ENCODE peak calls at places on chromosomes 16 and 17, in nine cellular contexts. One of them, this sample, is unnamed.
A peak's percentile ranks its signal among the peaks of the same experiment; 100 is the strongest.

GRCh38 chr16:84487358-84487757 is 17.1 kb downstream of the MEAK7 start:
- DNase-seq in transverse colon: no peak
- DNase-seq in mucosa of descending colon: no peak
- DNase-seq in CD4-positive, CD25-positive, alpha-beta regulatory T cell: no peak
- DNase-seq in fibroblast of lung: no peak
- DNase-seq in cardiac muscle cell: no peak
- DNase-seq in upper lobe of right lung: peak; percentile 28
- DNase-seq in uterus: no peak
- DNase-seq in heart left ventricle: no peak
- DNase-seq in this sample: peak; percentile 39

GRCh38 chr17:48068491-48068961 is 20.4 kb downstream of the NFE2L1 start:
- DNase-seq in transverse colon: no peak
- DNase-seq in mucosa of descending colon: no peak
- DNase-seq in CD4-positive, CD25-positive, alpha-beta regulatory T cell: no peak
- DNase-seq in fibroblast of lung: no peak
- DNase-seq in cardiac muscle cell: no peak
- DNase-seq in upper lobe of right lung: no peak
- DNase-seq in uterus: no peak
- DNase-seq in heart left ventricle: no peak
- DNase-seq in this sample: no peak

GRCh38 chr17:49835472-49835871 is 12.4 kb downstream of the TAC4 start:
- DNase-seq in transverse colon: no peak
- DNase-seq in mucosa of descending colon: no peak
- DNase-seq in CD4-positive, CD25-positive, alpha-beta regulatory T cell: no peak
- DNase-seq in fibroblast of lung: no peak
- DNase-seq in cardiac muscle cell: no peak
- DNase-seq in upper lobe of right lung: no peak
- DNase-seq in uterus: no peak
- DNase-seq in heart left ventricle: no peak
- DNase-seq in this sample: no peak

GRCh38 chr17:78105101-78105500 is 23.5 kb downstream of the TMC6 start:
- DNase-seq in transverse colon: peak; percentile 3
- DNase-seq in mucosa of descending colon: no peak
- DNase-seq in CD4-positive, CD25-positive, alpha-beta regulatory T cell: no peak
- DNase-seq in fibroblast of lung: no peak
- DNase-seq in cardiac muscle cell: no peak
- DNase-seq in upper lobe of right lung: no peak
- DNase-seq in uterus: no peak
- DNase-seq in heart left ventricle: peak; percentile 20
- DNase-seq in this sample: no peak

GRCh38 chr16:79449067-79449466 is 151.5 kb downstream of the MAF start:
- DNase-seq in transverse colon: no peak
- DNase-seq in mucosa of descending colon: no peak
- DNase-seq in CD4-positive, CD25-positive, alpha-beta regulatory T cell: no peak
- DNase-seq in fibroblast of lung: no peak
- DNase-seq in cardiac muscle cell: no peak
- DNase-seq in upper lobe of right lung: no peak
- DNase-seq in uterus: no peak
- DNase-seq in heart left ventricle: no peak
- DNase-seq in this sample: no peak

GRCh38 chr16:31216552-31217530 is at the start of gene PYDC1:
- DNase-seq in transverse colon: no peak
- DNase-seq in mucosa of descending colon: no peak
- DNase-seq in CD4-positive, CD25-positive, alpha-beta regulatory T cell: no peak
- DNase-seq in fibroblast of lung: no peak
- DNase-seq in cardiac muscle cell: no peak
- DNase-seq in upper lobe of right lung: no peak
- DNase-seq in uterus: no peak
- DNase-seq in heart left ventricle: no peak
- DNase-seq in this sample: no peak

GRCh38 chr17:40058151-40058784 is 4.1 kb upstream of the MED24 start:
- DNase-seq in transverse colon: no peak
- DNase-seq in mucosa of descending colon: no peak
- DNase-seq in CD4-positive, CD25-positive, alpha-beta regulatory T cell: no peak
- DNase-seq in fibroblast of lung: peak; percentile 60
- DNase-seq in cardiac muscle cell: no peak
- DNase-seq in upper lobe of right lung: no peak
- DNase-seq in uterus: no peak
- DNase-seq in heart left ventricle: peak; percentile 57
- DNase-seq in this sample: peak; percentile 62

GRCh38 chr16:67662653-67663010 is 1.9 kb downstream of the PARD6A start:
- DNase-seq in transverse colon: no peak
- DNase-seq in mucosa of descending colon: no peak
- DNase-seq in CD4-positive, CD25-positive, alpha-beta regulatory T cell: no peak
- DNase-seq in fibroblast of lung: no peak
- DNase-seq in cardiac muscle cell: no peak
- DNase-seq in upper lobe of right lung: no peak
- DNase-seq in uterus: no peak
- DNase-seq in heart left ventricle: no peak
- DNase-seq in this sample: no peak

GRCh38 chr16:55444754-55445485 is 34.1 kb upstream of the MMP2 start:
- DNase-seq in transverse colon: peak; percentile 20
- DNase-seq in mucosa of descending colon: peak; percentile 37
- DNase-seq in CD4-positive, CD25-positive, alpha-beta regulatory T cell: no peak
- DNase-seq in fibroblast of lung: no peak
- DNase-seq in cardiac muscle cell: peak; percentile 31
- DNase-seq in upper lobe of right lung: peak; percentile 76
- DNase-seq in uterus: no peak
- DNase-seq in heart left ventricle: peak; percentile 70
- DNase-seq in this sample: peak; percentile 86

GRCh38 chr17:70976447-70976846 is 807.1 kb downstream of the KCNJ2 start:
- DNase-seq in transverse colon: no peak
- DNase-seq in mucosa of descending colon: no peak
- DNase-seq in CD4-positive, CD25-positive, alpha-beta regulatory T cell: no peak
- DNase-seq in fibroblast of lung: no peak
- DNase-seq in cardiac muscle cell: no peak
- DNase-seq in upper lobe of right lung: no peak
- DNase-seq in uterus: no peak
- DNase-seq in heart left ventricle: no peak
- DNase-seq in this sample: no peak

GRCh38 chr17:31499771-31500554 is 108.5 kb downstream of the RAB11FIP4 start:
- DNase-seq in transverse colon: peak; percentile 36
- DNase-seq in mucosa of descending colon: no peak
- DNase-seq in CD4-positive, CD25-positive, alpha-beta regulatory T cell: no peak
- DNase-seq in fibroblast of lung: peak; percentile 34
- DNase-seq in cardiac muscle cell: no peak
- DNase-seq in upper lobe of right lung: peak; percentile 89
- DNase-seq in uterus: no peak
- DNase-seq in heart left ventricle: peak; percentile 82
- DNase-seq in this sample: no peak

GRCh38 chr17:9790889-9791876 is at the start of gene DHRS7C:
- DNase-seq in transverse colon: no peak
- DNase-seq in mucosa of descending colon: peak; percentile 5
- DNase-seq in CD4-positive, CD25-positive, alpha-beta regulatory T cell: no peak
- DNase-seq in fibroblast of lung: no peak
- DNase-seq in cardiac muscle cell: peak; percentile 35
- DNase-seq in upper lobe of right lung: no peak
- DNase-seq in uterus: peak; percentile 50
- DNase-seq in heart left ventricle: peak; percentile 68
- DNase-seq in this sample: peak; percentile 41

GRCh38 chr17:76714822-76715461 is 4.2 kb upstream of the MXRA7 start:
- DNase-seq in transverse colon: peak; percentile 68
- DNase-seq in mucosa of descending colon: peak; percentile 89
- DNase-seq in CD4-positive, CD25-positive, alpha-beta regulatory T cell: peak; percentile 67
- DNase-seq in fibroblast of lung: peak; percentile 63
- DNase-seq in cardiac muscle cell: peak; percentile 64
- DNase-seq in upper lobe of right lung: peak; percentile 76
- DNase-seq in uterus: peak; percentile 74
- DNase-seq in heart left ventricle: peak; percentile 78
- DNase-seq in this sample: peak; percentile 91

GRCh38 chr17:17685775-17686291 is 4.6 kb downstream of the RAI1 start:
- DNase-seq in transverse colon: peak; percentile 79
- DNase-seq in mucosa of descending colon: peak; percentile 86
- DNase-seq in CD4-positive, CD25-positive, alpha-beta regulatory T cell: no peak
- DNase-seq in fibroblast of lung: peak; percentile 75
- DNase-seq in cardiac muscle cell: no peak
- DNase-seq in upper lobe of right lung: peak; percentile 83
- DNase-seq in uterus: no peak
- DNase-seq in heart left ventricle: no peak
- DNase-seq in this sample: no peak

GRCh38 chr17:60557805-60558204 is 31.8 kb upstream of the APPBP2 start:
- DNase-seq in transverse colon: no peak
- DNase-seq in mucosa of descending colon: no peak
- DNase-seq in CD4-positive, CD25-positive, alpha-beta regulatory T cell: no peak
- DNase-seq in fibroblast of lung: no peak
- DNase-seq in cardiac muscle cell: no peak
- DNase-seq in upper lobe of right lung: no peak
- DNase-seq in uterus: no peak
- DNase-seq in heart left ventricle: no peak
- DNase-seq in this sample: no peak

GRCh38 chr17:7293821-7294613 is 422 bp downstream of the YBX2 start:
- DNase-seq in transverse colon: peak; percentile 91
- DNase-seq in mucosa of descending colon: peak; percentile 97
- DNase-seq in CD4-positive, CD25-positive, alpha-beta regulatory T cell: no peak
- DNase-seq in fibroblast of lung: no peak
- DNase-seq in cardiac muscle cell: peak; percentile 52
- DNase-seq in upper lobe of right lung: peak; percentile 80
- DNase-seq in uterus: no peak
- DNase-seq in heart left ventricle: no peak
- DNase-seq in this sample: no peak
- H3K4me3 ChIP-seq in transverse colon: peak overlapping the region; percentile 46
- H3K4me3 ChIP-seq in mucosa of descending colon: no peak overlapping the region
- H3K4me3 ChIP-seq in CD4-positive, CD25-positive, alpha-beta regulatory T cell: no peak overlapping the region
- H3K4me3 ChIP-seq in fibroblast of lung: no peak overlapping the region
- H3K4me3 ChIP-seq in cardiac muscle cell: peak overlapping the region; percentile 38
- H3K4me3 ChIP-seq in upper lobe of right lung: peak overlapping the region; percentile 29
- H3K4me3 ChIP-seq in uterus: no peak overlapping the region
- H3K4me3 ChIP-seq in heart left ventricle: peak overlapping the region; percentile 7
- H3K4me3 ChIP-seq in this sample: no peak overlapping the region

DNA sequence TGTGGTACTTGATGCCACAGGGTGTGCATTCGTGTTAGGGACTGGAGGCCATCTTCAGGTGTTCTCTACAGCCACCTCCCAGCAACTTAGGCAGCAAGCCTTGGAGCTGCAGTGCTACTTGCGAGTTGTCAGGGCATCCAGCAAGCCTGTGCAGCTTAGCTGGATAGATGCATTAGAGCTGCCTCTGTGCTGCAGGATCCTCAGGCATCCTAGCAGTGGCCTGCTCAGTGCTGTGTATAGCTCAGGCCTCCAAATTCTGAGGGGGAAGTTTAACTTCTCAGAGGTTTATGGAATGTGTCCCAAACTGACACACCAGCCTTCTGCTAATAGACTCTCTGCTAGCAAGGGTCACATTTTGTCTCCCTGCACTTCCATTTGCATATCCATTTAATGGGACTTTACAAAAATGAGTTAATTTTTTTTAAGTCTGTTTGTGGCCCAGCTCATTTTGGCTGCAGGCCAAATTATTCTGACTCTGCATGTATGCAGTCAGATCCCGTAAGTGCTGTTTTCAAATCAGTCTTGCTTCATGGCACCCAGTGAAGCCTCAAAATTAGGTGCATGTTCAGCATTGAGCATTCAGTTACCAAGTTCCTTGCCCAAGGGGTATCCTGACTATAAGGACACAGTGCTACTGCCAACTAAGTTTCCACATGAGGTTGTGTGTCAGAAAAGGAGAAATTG is 6.8 kb downstream of the GABARAPL2 start:
- DNase-seq in transverse colon: no peak
- DNase-seq in mucosa of descending colon: no peak
- DNase-seq in CD4-positive, CD25-positive, alpha-beta regulatory T cell: no peak
- DNase-seq in fibroblast of lung: peak; percentile 15
- DNase-seq in cardiac muscle cell: no peak
- DNase-seq in upper lobe of right lung: no peak
- DNase-seq in uterus: no peak
- DNase-seq in heart left ventricle: no peak
- DNase-seq in this sample: no peak
- H3K4me1 ChIP-seq in transverse colon: peaks cover 3% of the 10 kb centered on the region
- H3K4me1 ChIP-seq in mucosa of descending colon: peaks cover 5% of the 10 kb centered on the region
- H3K4me1 ChIP-seq in CD4-positive, CD25-positive, alpha-beta regulatory T cell: peaks cover 14% of the 10 kb centered on the region
- H3K4me1 ChIP-seq in fibroblast of lung: no peaks in the 10 kb centered on the region
- H3K4me1 ChIP-seq in cardiac muscle cell: no peaks in the 10 kb centered on the region
- H3K4me1 ChIP-seq in upper lobe of right lung: peaks cover 31% of the 10 kb centered on the region
- H3K4me1 ChIP-seq in uterus: no peaks in the 10 kb centered on the region
- H3K4me1 ChIP-seq in heart left ventricle: peaks cover 74% of the 10 kb centered on the region
- H3K4me1 ChIP-seq in this sample: peaks cover 2% of the 10 kb centered on the region

GRCh38 chr16:275041-275621 is 613 bp downstream of the RGS11 start:
- DNase-seq in transverse colon: no peak
- DNase-seq in mucosa of descending colon: no peak
- DNase-seq in CD4-positive, CD25-positive, alpha-beta regulatory T cell: no peak
- DNase-seq in fibroblast of lung: no peak
- DNase-seq in cardiac muscle cell: peak; percentile 33
- DNase-seq in upper lobe of right lung: peak; percentile 63
- DNase-seq in uterus: no peak
- DNase-seq in heart left ventricle: no peak
- DNase-seq in this sample: no peak
- H3K4me3 ChIP-seq in transverse colon: peak overlapping the region; percentile 61
- H3K4me3 ChIP-seq in mucosa of descending colon: no peak overlapping the region
- H3K4me3 ChIP-seq in CD4-positive, CD25-positive, alpha-beta regulatory T cell: no peak overlapping the region
- H3K4me3 ChIP-seq in fibroblast of lung: peak overlapping the region; percentile 57
- H3K4me3 ChIP-seq in cardiac muscle cell: peak overlapping the region; percentile 33
- H3K4me3 ChIP-seq in upper lobe of right lung: peak overlapping the region; percentile 54
- H3K4me3 ChIP-seq in uterus: peak overlapping the region; percentile 22
- H3K4me3 ChIP-seq in heart left ventricle: peak overlapping the region; percentile 58
- H3K4me3 ChIP-seq in this sample: no peak overlapping the region

GRCh38 chr17:81287741-81288430 is 7.2 kb downstream of the SLC38A10 start:
- DNase-seq in transverse colon: no peak
- DNase-seq in mucosa of descending colon: no peak
- DNase-seq in CD4-positive, CD25-positive, alpha-beta regulatory T cell: no peak
- DNase-seq in fibroblast of lung: no peak
- DNase-seq in cardiac muscle cell: no peak
- DNase-seq in upper lobe of right lung: no peak
- DNase-seq in uterus: no peak
- DNase-seq in heart left ventricle: no peak
- DNase-seq in this sample: no peak

GRCh38 chr17:81288715-81289114 is 6.4 kb downstream of the SLC38A10 start:
- DNase-seq in transverse colon: no peak
- DNase-seq in mucosa of descending colon: no peak
- DNase-seq in CD4-positive, CD25-positive, alpha-beta regulatory T cell: no peak
- DNase-seq in fibroblast of lung: no peak
- DNase-seq in cardiac muscle cell: no peak
- DNase-seq in upper lobe of right lung: no peak
- DNase-seq in uterus: no peak
- DNase-seq in heart left ventricle: no peak
- DNase-seq in this sample: no peak

GRCh38 chr17:81291662-81292061 is 3.4 kb downstream of the SLC38A10 start:
- DNase-seq in transverse colon: peak; percentile 86
- DNase-seq in mucosa of descending colon: peak; percentile 88
- DNase-seq in CD4-positive, CD25-positive, alpha-beta regulatory T cell: peak; percentile 53
- DNase-seq in fibroblast of lung: peak; percentile 55
- DNase-seq in cardiac muscle cell: peak; percentile 72
- DNase-seq in upper lobe of right lung: peak; percentile 89
- DNase-seq in uterus: peak; percentile 65
- DNase-seq in heart left ventricle: peak; percentile 83
- DNase-seq in this sample: peak; percentile 88

GRCh38 chr17:81290230-81290629 is 4.9 kb downstream of the SLC38A10 start:
- DNase-seq in transverse colon: no peak
- DNase-seq in mucosa of descending colon: no peak
- DNase-seq in CD4-positive, CD25-positive, alpha-beta regulatory T cell: no peak
- DNase-seq in fibroblast of lung: no peak
- DNase-seq in cardiac muscle cell: no peak
- DNase-seq in upper lobe of right lung: no peak
- DNase-seq in uterus: no peak
- DNase-seq in heart left ventricle: peak; percentile 9
- DNase-seq in this sample: no peak

DNA sequence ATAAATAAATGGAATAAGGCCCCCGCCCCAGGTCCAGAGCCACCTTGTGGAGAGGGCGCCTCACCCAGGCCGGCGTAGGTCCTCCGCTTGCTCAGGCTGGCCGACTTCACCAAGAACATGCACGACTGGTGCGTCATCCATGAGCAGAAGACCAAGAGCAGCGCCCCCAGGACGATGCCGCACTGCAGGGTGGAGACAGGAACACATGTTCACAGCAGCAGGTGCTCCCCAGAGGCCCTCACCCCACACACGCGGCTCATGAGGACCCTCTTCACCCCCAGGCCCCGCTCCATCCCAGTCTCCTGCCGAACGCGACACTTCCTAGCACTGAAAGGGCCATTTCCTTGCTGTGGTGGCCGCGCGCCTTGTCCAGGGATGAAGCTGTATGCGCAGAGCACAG is 5.5 kb downstream of the SLC38A10 start:
- DNase-seq in transverse colon: no peak
- DNase-seq in mucosa of descending colon: no peak
- DNase-seq in CD4-positive, CD25-positive, alpha-beta regulatory T cell: no peak
- DNase-seq in fibroblast of lung: no peak
- DNase-seq in cardiac muscle cell: no peak
- DNase-seq in upper lobe of right lung: no peak
- DNase-seq in uterus: no peak
- DNase-seq in heart left ventricle: no peak
- DNase-seq in this sample: no peak
- H3K4me1 ChIP-seq in transverse colon: peaks cover 8% of the 10 kb centered on the region
- H3K4me1 ChIP-seq in mucosa of descending colon: peaks cover 17% of the 10 kb centered on the region
- H3K4me1 ChIP-seq in CD4-positive, CD25-positive, alpha-beta regulatory T cell: peaks cover 57% of the 10 kb centered on the region
- H3K4me1 ChIP-seq in fibroblast of lung: peaks cover 3% of the 10 kb centered on the region
- H3K4me1 ChIP-seq in cardiac muscle cell: peaks cover 14% of the 10 kb centered on the region
- H3K4me1 ChIP-seq in upper lobe of right lung: peaks cover 51% of the 10 kb centered on the region
- H3K4me1 ChIP-seq in uterus: peaks cover 7% of the 10 kb centered on the region
- H3K4me1 ChIP-seq in heart left ventricle: peaks cover 45% of the 10 kb centered on the region
- H3K4me1 ChIP-seq in this sample: no peaks in the 10 kb centered on the region